ENCODE peak calls at places on chromosome 18, in five cellular contexts. One of them, this sample, is unnamed.
A peak's percentile ranks its signal among the peaks of the same experiment; 100 is the strongest.

GRCh38 chr18:58527116-58528010 is 101.5 kb downstream of the ALPK2 start:
- DNase-seq in A549: peak; percentile 92
- DNase-seq in Peyer's patch: no peak
- DNase-seq in IMR-90: peak; percentile 36
- DNase-seq in suprapubic skin: no peak
- DNase-seq in this sample: no peak

GRCh38 chr18:42028232-42028832 is 73.3 kb downstream of the PIK3C3 start:
- DNase-seq in Peyer's patch: no peak
- DNase-seq in A549: peak; percentile 9
- DNase-seq in suprapubic skin: no peak
- DNase-seq in IMR-90: peak; percentile 38
- DNase-seq in this sample: no peak

GRCh38 chr18:75638597-75639467 is 211.3 kb upstream of the SMIM21 start:
- DNase-seq in A549: no peak
- DNase-seq in IMR-90: peak; percentile 60
- DNase-seq in suprapubic skin: no peak
- DNase-seq in Peyer's patch: no peak
- DNase-seq in this sample: no peak

GRCh38 chr18:46414863-46415262 is 242.2 kb downstream of the LOXHD1 start:
- DNase-seq in IMR-90: no peak
- DNase-seq in suprapubic skin: no peak
- DNase-seq in Peyer's patch: no peak
- DNase-seq in A549: no peak
- DNase-seq in this sample: no peak

GRCh38 chr18:34153711-34154110 is 71.0 kb downstream of the NOL4 start:
- DNase-seq in A549: peak; percentile 7
- DNase-seq in IMR-90: peak; percentile 16
- DNase-seq in Peyer's patch: no peak
- DNase-seq in suprapubic skin: no peak
- DNase-seq in this sample: no peak

GRCh38 chr18:29430416-29430815 is 1253.5 kb upstream of the CDH2 start:
- DNase-seq in IMR-90: peak; percentile 5
- DNase-seq in A549: no peak
- DNase-seq in suprapubic skin: no peak
- DNase-seq in Peyer's patch: no peak
- DNase-seq in this sample: no peak

GRCh38 chr18:74498712-74499629 is 2.8 kb downstream of the CNDP2 start:
- DNase-seq in A549: no peak
- DNase-seq in IMR-90: no peak
- DNase-seq in Peyer's patch: no peak
- DNase-seq in suprapubic skin: peak; percentile 79
- DNase-seq in this sample: peak; percentile 58

GRCh38 chr18:56721491-56721890 is 70.3 kb downstream of the WDR7 start:
- DNase-seq in suprapubic skin: no peak
- DNase-seq in Peyer's patch: no peak
- DNase-seq in IMR-90: no peak
- DNase-seq in A549: no peak
- DNase-seq in this sample: no peak

GRCh38 chr18:54119524-54120019 is 104.9 kb downstream of the MBD2 start:
- DNase-seq in A549: peak; percentile 57
- DNase-seq in suprapubic skin: no peak
- DNase-seq in IMR-90: peak; percentile 59
- DNase-seq in Peyer's patch: no peak
- DNase-seq in this sample: no peak

GRCh38 chr18:70700496-70700895 is 411.7 kb downstream of the SOCS6 start:
- DNase-seq in Peyer's patch: no peak
- DNase-seq in IMR-90: no peak
- DNase-seq in A549: no peak
- DNase-seq in suprapubic skin: no peak
- DNase-seq in this sample: no peak

GRCh38 chr18:44229693-44230108 is 451.0 kb upstream of the SETBP1 start:
- DNase-seq in Peyer's patch: peak; percentile 36
- DNase-seq in IMR-90: peak; percentile 1
- DNase-seq in suprapubic skin: peak; percentile 77
- DNase-seq in A549: no peak
- DNase-seq in this sample: no peak

GRCh38 chr18:37450434-37451133 is 115.0 kb downstream of the CELF4 start:
- DNase-seq in IMR-90: peak; percentile 4
- DNase-seq in suprapubic skin: no peak
- DNase-seq in A549: no peak
- DNase-seq in Peyer's patch: no peak
- DNase-seq in this sample: no peak

GRCh38 chr18:42915240-42915791 is 200.2 kb downstream of the RIT2 start:
- DNase-seq in Peyer's patch: no peak
- DNase-seq in A549: no peak
- DNase-seq in IMR-90: no peak
- DNase-seq in suprapubic skin: no peak
- DNase-seq in this sample: no peak

GRCh38 chr18:73261923-73262322 is 394.1 kb upstream of the NETO1 start:
- DNase-seq in IMR-90: no peak
- DNase-seq in Peyer's patch: no peak
- DNase-seq in suprapubic skin: no peak
- DNase-seq in A549: no peak
- DNase-seq in this sample: no peak

GRCh38 chr18:62461591-62461990 is 61.2 kb upstream of the ZCCHC2 start:
- DNase-seq in suprapubic skin: no peak
- DNase-seq in Peyer's patch: no peak
- DNase-seq in A549: no peak
- DNase-seq in IMR-90: no peak
- DNase-seq in this sample: no peak

GRCh38 chr18:45370190-45371010 is 244.9 kb upstream of the SLC14A2 start:
- DNase-seq in suprapubic skin: no peak
- DNase-seq in IMR-90: no peak
- DNase-seq in Peyer's patch: no peak
- DNase-seq in A549: no peak
- DNase-seq in this sample: no peak

GRCh38 chr18:32177530-32177929 is 12.3 kb upstream of the MEP1B start:
- DNase-seq in A549: no peak
- DNase-seq in IMR-90: no peak
- DNase-seq in Peyer's patch: no peak
- DNase-seq in suprapubic skin: no peak
- DNase-seq in this sample: no peak

GRCh38 chr18:23207191-23207955 is 72.1 kb downstream of the CABLES1 start:
- DNase-seq in suprapubic skin: no peak
- DNase-seq in IMR-90: peak; percentile 68
- DNase-seq in Peyer's patch: no peak
- DNase-seq in A549: peak; percentile 19
- DNase-seq in this sample: no peak

GRCh38 chr18:41146301-41146700 is 808.7 kb upstream of the PIK3C3 start:
- DNase-seq in A549: no peak
- DNase-seq in suprapubic skin: no peak
- DNase-seq in Peyer's patch: no peak
- DNase-seq in IMR-90: no peak
- DNase-seq in this sample: no peak

GRCh38 chr18:75247601-75248421 is 37.2 kb downstream of the TSHZ1 start:
- DNase-seq in IMR-90: peak; percentile 65
- DNase-seq in Peyer's patch: no peak
- DNase-seq in A549: peak; percentile 7
- DNase-seq in suprapubic skin: no peak
- DNase-seq in this sample: no peak

GRCh38 chr18:39840406-39840805 is 2114.6 kb upstream of the PIK3C3 start:
- DNase-seq in Peyer's patch: no peak
- DNase-seq in A549: no peak
- DNase-seq in IMR-90: peak; percentile 49
- DNase-seq in suprapubic skin: no peak
- DNase-seq in this sample: no peak

GRCh38 chr18:644395-645004 is 13.0 kb upstream of the TYMS start:
- DNase-seq in suprapubic skin: no peak
- DNase-seq in IMR-90: no peak
- DNase-seq in A549: no peak
- DNase-seq in Peyer's patch: no peak
- DNase-seq in this sample: no peak

GRCh38 chr18:34787931-34788532 is 77.9 kb downstream of the DTNA start:
- DNase-seq in suprapubic skin: no peak
- DNase-seq in Peyer's patch: no peak
- DNase-seq in A549: peak; percentile 56
- DNase-seq in IMR-90: peak; percentile 69
- DNase-seq in this sample: peak; percentile 25

GRCh38 chr18:64002581-64002980 is 32.7 kb downstream of the SERPINB8 start:
- DNase-seq in Peyer's patch: no peak
- DNase-seq in A549: no peak
- DNase-seq in IMR-90: no peak
- DNase-seq in suprapubic skin: no peak
- DNase-seq in this sample: no peak

GRCh38 chr18:64807560-64807959 is 658.7 kb upstream of the LINC00305 start:
- DNase-seq in A549: no peak
- DNase-seq in IMR-90: no peak
- DNase-seq in Peyer's patch: no peak
- DNase-seq in suprapubic skin: no peak
- DNase-seq in this sample: no peak

GRCh38 chr18:48345596-48345995 is 63.6 kb downstream of the ZBTB7C start:
- DNase-seq in A549: peak; percentile 16
- DNase-seq in Peyer's patch: no peak
- DNase-seq in IMR-90: peak; percentile 4
- DNase-seq in suprapubic skin: peak; percentile 64
- DNase-seq in this sample: no peak

GRCh38 chr18:6778459-6778858 is 48.9 kb downstream of the ARHGAP28 start:
- DNase-seq in A549: no peak
- DNase-seq in suprapubic skin: no peak
- DNase-seq in IMR-90: no peak
- DNase-seq in Peyer's patch: no peak
- DNase-seq in this sample: no peak

GRCh38 chr18:32057624-32058165 is 34.0 kb upstream of the RNF138 start:
- DNase-seq in A549: no peak
- DNase-seq in Peyer's patch: no peak
- DNase-seq in suprapubic skin: no peak
- DNase-seq in IMR-90: no peak
- DNase-seq in this sample: no peak

GRCh38 chr18:62325806-62326645 is 916 bp downstream of the TNFRSF11A start:
- DNase-seq in IMR-90: peak; percentile 2
- DNase-seq in A549: no peak
- DNase-seq in Peyer's patch: peak; percentile 66
- DNase-seq in suprapubic skin: no peak
- DNase-seq in this sample: peak; percentile 24

GRCh38 chr18:64653068-64653467 is 504.2 kb upstream of the LINC00305 start:
- DNase-seq in IMR-90: no peak
- DNase-seq in A549: no peak
- DNase-seq in Peyer's patch: no peak
- DNase-seq in suprapubic skin: no peak
- DNase-seq in this sample: no peak

GRCh38 chr18:74742573-74742972 is 144.9 kb downstream of the ZNF407 start:
- DNase-seq in A549: no peak
- DNase-seq in suprapubic skin: no peak
- DNase-seq in Peyer's patch: no peak
- DNase-seq in IMR-90: peak; percentile 56
- DNase-seq in this sample: no peak

GRCh38 chr18:24536326-24536725 is 75.9 kb downstream of the HRH4 start:
- DNase-seq in A549: no peak
- DNase-seq in Peyer's patch: no peak
- DNase-seq in IMR-90: no peak
- DNase-seq in suprapubic skin: no peak
- DNase-seq in this sample: no peak

GRCh38 chr18:8771930-8772329 is 66.6 kb downstream of the MTCL1 start:
- DNase-seq in A549: no peak
- DNase-seq in Peyer's patch: no peak
- DNase-seq in suprapubic skin: no peak
- DNase-seq in IMR-90: no peak
- DNase-seq in this sample: no peak

GRCh38 chr18:27355308-27355707 is 170.2 kb upstream of the CHST9 start:
- DNase-seq in suprapubic skin: no peak
- DNase-seq in A549: no peak
- DNase-seq in Peyer's patch: no peak
- DNase-seq in IMR-90: no peak
- DNase-seq in this sample: no peak

DNA sequence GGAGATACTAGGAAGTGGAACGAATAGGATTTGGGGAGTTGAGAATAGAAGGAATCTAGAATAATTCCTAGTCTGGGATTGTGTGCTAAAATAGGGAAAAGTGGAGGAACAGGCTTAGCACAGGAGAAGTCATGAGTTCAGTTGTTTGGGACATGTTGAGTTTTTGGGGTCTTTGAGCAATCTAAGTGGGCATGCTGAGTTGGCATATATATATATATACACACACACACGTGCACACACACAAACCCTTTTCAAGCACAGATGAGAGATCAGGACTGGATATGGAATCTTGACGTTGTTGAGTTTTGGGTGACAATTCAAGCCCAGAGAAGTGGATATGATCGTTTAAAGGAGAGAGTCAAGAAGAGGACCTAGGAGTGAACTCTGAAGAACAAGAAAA is 168.2 kb upstream of the CHST9 start:
- DNase-seq in A549: no peak
- DNase-seq in Peyer's patch: no peak
- DNase-seq in suprapubic skin: no peak
- DNase-seq in IMR-90: no peak
- DNase-seq in this sample: no peak
- TF ChIP-seq POLR2A in A549: no peak
- TF ChIP-seq POLR2A in Peyer's patch: no peak
- TF ChIP-seq POLR2A in suprapubic skin: no peak
- TF ChIP-seq POLR2A in IMR-90: no peak
- TF ChIP-seq POLR2A in this sample: no peak

DNA sequence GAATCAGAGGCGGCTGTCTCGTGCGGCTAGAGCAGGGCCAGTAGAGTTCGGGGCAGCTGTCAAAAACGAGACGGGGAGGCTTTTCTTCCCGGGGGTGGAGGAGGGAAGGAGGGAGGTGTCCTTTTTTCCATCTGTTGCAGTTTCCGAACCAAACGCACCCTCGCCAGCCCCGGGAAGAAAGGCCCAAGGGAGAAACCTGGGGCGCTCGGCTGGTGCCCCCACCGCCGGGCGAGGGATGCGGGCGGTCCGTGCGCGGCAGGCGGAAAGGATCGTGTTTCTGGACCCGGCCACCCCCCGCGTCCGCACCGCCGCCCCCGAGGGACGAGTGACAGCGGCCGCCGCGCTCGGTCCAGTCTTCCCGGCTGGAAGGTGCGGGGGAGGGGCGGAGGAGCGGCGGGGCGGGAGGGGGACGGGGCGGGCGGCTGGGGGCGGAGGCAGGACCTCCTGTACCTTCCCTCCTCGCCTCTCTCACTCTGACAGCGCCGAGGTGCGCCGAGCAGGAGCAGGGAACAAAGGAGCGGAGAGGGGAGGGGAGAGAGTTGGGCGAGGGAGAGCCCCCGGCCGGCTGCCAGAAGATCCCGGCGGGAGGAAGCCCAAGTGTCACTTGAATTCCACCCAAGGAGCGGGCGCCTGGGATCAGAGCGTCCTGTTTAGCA is at the start of gene TGIF1:
- DNase-seq in A549: peak; percentile 84
- DNase-seq in IMR-90: peak; percentile 77
- DNase-seq in Peyer's patch: peak; percentile 88
- DNase-seq in suprapubic skin: peak; percentile 95
- DNase-seq in this sample: no peak
- TF ChIP-seq POLR2A in A549: peak; percentile 66
- TF ChIP-seq POLR2A in IMR-90: peak; percentile 92
- TF ChIP-seq POLR2A in Peyer's patch: peak; percentile 73
- TF ChIP-seq POLR2A in suprapubic skin: no peak
- TF ChIP-seq POLR2A in this sample: no peak

GRCh38 chr18:12947355-12948054 is at the start of gene SEH1L:
- DNase-seq in A549: peak; percentile 98
- DNase-seq in Peyer's patch: peak; percentile 100
- DNase-seq in IMR-90: peak; percentile 98
- DNase-seq in suprapubic skin: peak; percentile 100
- DNase-seq in this sample: peak; percentile 95
- TF ChIP-seq POLR2A in A549: peak; percentile 54
- TF ChIP-seq POLR2A in Peyer's patch: peak; percentile 49
- TF ChIP-seq POLR2A in IMR-90: peak; percentile 34
- TF ChIP-seq POLR2A in suprapubic skin: no peak
- TF ChIP-seq POLR2A in this sample: no peak

GRCh38 chr18:77992057-77992456 is 742.4 kb downstream of the GALR1 start:
- DNase-seq in suprapubic skin: no peak
- DNase-seq in Peyer's patch: no peak
- DNase-seq in IMR-90: no peak
- DNase-seq in A549: no peak
- DNase-seq in this sample: no peak
- TF ChIP-seq POLR2A in suprapubic skin: no peak
- TF ChIP-seq POLR2A in Peyer's patch: no peak
- TF ChIP-seq POLR2A in IMR-90: no peak
- TF ChIP-seq POLR2A in A549: no peak
- TF ChIP-seq POLR2A in this sample: no peak

This sample was measured in GM12891.